ENCODE peak calls at places on chromosome 20, in six cellular contexts. K is mesenchymal stem cell, X is left ventricle myocardium inferior, U is AG04450, Q is fibroblast of mammary gland, M is colonic mucosa. E is an unnamed sample.

GRCh38 chr20:58975353-58975752 is 5.7 kb upstream of the NELFCD start:
- DNase-seq in M (no peak), Q (no peak), X (no peak), K (no peak), U (no peak), E (no peak)

GRCh38 chr20:47558699-47559098 is 57.0 kb downstream of the NCOA3 start:
- DNase-seq in X (no peak), M (no peak), Q (no peak), K (peak), U (no peak), E (no peak)

GRCh38 chr20:57540889-57541288 is 15.9 kb upstream of the CTCFL start:
- DNase-seq in U (no peak), Q (no peak), X (no peak), K (no peak), M (peak), E (no peak)

GRCh38 chr20:4008877-4009276 is 6.5 kb downstream of the RNF24 start:
- DNase-seq in Q (no peak), M (no peak), U (no peak), K (no peak), X (no peak), E (no peak)

GRCh38 chr20:58670097-58670496 is 19.0 kb downstream of the STX16 start:
- DNase-seq in K (no peak), U (no peak), X (no peak), Q (no peak), M (no peak), E (no peak)

GRCh38 chr20:46900068-46900467 is 5.4 kb downstream of the EYA2 start:
- DNase-seq in M (no peak), U (no peak), Q (no peak), K (no peak), X (no peak), E (no peak)

GRCh38 chr20:32697608-32698007 is 23.9 kb upstream of the C20orf203 start:
- DNase-seq in M (no peak), U (no peak), X (no peak), K (no peak), Q (no peak), E (no peak)

GRCh38 chr20:46458891-46459750 is 52.7 kb upstream of the ELMO2 start:
- DNase-seq in U (no peak), X (peak), Q (no peak), M (peak), K (no peak), E (peak)

GRCh38 chr20:41003143-41003932 is 25.3 kb upstream of the TOP1 start:
- DNase-seq in U (peak), Q (peak), K (peak), X (peak), M (peak), E (peak)

GRCh38 chr20:59164681-59165388 is 1.2 kb downstream of the ZNF831 start:
- DNase-seq in X (no peak), M (no peak), Q (no peak), K (no peak), U (no peak), E (no peak)

GRCh38 chr20:34011275-34011674 is 17.6 kb downstream of the RALY start:
- DNase-seq in X (no peak), K (no peak), Q (no peak), U (no peak), M (no peak), E (no peak)

GRCh38 chr20:62201173-62202082 is 18.6 kb downstream of the MTG2 start:
- DNase-seq in U (no peak), M (no peak), K (no peak), Q (no peak), X (no peak), E (no peak)

GRCh38 chr20:23010096-23010495 is 25.0 kb upstream of the SSTR4 start:
- DNase-seq in X (no peak), Q (no peak), M (no peak), U (no peak), K (no peak), E (no peak)

GRCh38 chr20:61965606-61966491 is 99.8 kb downstream of the TAF4 start:
- DNase-seq in U (no peak), Q (no peak), M (no peak), K (no peak), X (no peak), E (no peak)

GRCh38 chr20:2103454-2104153 is 2.0 kb downstream of the STK35 start:
- DNase-seq in U (no peak), M (peak), K (peak), X (no peak), Q (no peak), E (peak)

GRCh38 chr20:44151621-44152416 is 35.2 kb downstream of the JPH2 start:
- DNase-seq in M (no peak), K (no peak), Q (no peak), U (no peak), X (peak), E (peak)

GRCh38 chr20:34951652-34952051 is 4.0 kb downstream of the GSS start:
- DNase-seq in M (no peak), U (no peak), Q (no peak), X (peak), K (no peak), E (no peak)

GRCh38 chr20:6407163-6407562 is 284.3 kb upstream of the FERMT1 start:
- DNase-seq in X (no peak), Q (no peak), K (no peak), M (no peak), U (no peak), E (no peak)

GRCh38 chr20:35907017-35907685 is 47.2 kb downstream of the SCAND1 start:
- DNase-seq in Q (no peak), K (no peak), X (peak), U (no peak), M (no peak), E (no peak)

GRCh38 chr20:33602826-33603590 is 59.1 kb upstream of the C20orf144 start:
- DNase-seq in X (no peak), U (no peak), M (no peak), K (peak), Q (peak), E (no peak)

DNA sequence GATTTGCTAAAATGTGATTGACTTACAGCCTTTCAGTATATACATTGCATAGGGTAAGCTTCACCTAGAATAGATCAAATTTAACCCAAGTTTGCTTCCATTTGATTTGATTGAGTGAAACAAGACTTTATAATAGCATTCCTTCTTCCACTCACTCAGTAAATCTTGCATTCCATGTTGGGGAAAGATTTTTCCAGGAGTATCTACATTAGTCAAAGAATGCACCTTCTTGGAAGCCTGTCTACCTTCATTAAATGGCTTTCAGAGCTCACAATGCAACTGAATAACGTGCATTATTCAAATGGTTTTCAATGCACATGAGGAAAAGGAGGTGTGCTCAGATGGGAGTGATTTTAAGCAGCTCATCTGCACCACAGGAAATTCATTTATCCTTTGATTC is 38.3 kb upstream of the TSHZ2 start:
- DNase-seq in U (no peak), Q (no peak), X (no peak), K (no peak), M (no peak), E (no peak)
- H3K4me3 ChIP-seq in U (no peak), Q (no peak), X (no peak), K (no peak), M (no peak), E (no peak)

GRCh38 chr20:10219452-10219791 is 792 bp downstream of the SNAP25 start:
- DNase-seq in U (no peak), Q (peak), M (peak), K (peak), X (peak), E (peak)
- H3K4me3 ChIP-seq in U (peak), Q (peak), M (no peak), K (no peak), X (no peak), E (peak)

GRCh38 chr20:38727602-38728236 is 3.4 kb downstream of the SLC32A1 start:
- DNase-seq in Q (no peak), X (no peak), M (no peak), K (no peak), U (no peak), E (no peak)
- H3K4me3 ChIP-seq in Q (no peak), X (no peak), M (no peak), K (no peak), U (no peak), E (no peak)

GRCh38 chr20:24992420-24993205 is at the start of gene APMAP:
- DNase-seq in Q (peak), X (peak), U (peak), M (peak), K (peak), E (peak)

GRCh38 chr20:24991897-24992419 is 593 bp downstream of the APMAP start:
- DNase-seq in K (peak), X (no peak), U (no peak), M (peak), Q (no peak), E (peak)

GRCh38 chr20:24987873-24988835 is 4.4 kb downstream of the APMAP start:
- DNase-seq in X (no peak), K (no peak), Q (no peak), U (no peak), M (peak), E (no peak)

GRCh38 chr20:24989162-24989561 is 3.4 kb downstream of the APMAP start:
- DNase-seq in X (no peak), K (no peak), U (no peak), Q (no peak), M (peak), E (no peak)

DNA sequence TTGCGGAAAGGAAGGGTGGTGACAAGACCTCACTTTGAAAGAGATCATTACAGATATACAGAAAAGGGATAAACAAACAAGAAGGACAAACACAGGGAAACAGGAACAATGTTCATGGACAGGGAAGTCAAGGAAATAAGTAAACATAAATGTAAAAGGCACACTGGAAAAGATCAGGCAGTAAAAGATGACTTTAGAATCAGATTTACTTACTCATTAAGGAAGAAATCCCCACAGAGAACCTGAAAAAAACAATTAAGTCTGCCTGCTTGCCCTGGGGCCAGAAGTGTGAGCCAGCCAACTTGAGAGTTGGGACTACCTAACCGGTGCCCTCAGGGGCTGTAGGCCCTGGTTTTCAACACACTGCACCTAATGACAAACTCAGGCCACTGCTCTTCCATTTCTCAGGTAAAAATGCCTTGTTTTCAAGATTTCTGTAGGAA is 1.7 kb downstream of the APMAP start:
- DNase-seq in Q (no peak), U (no peak), X (no peak), M (peak), K (no peak), E (no peak)
- H3K4me3 ChIP-seq in Q (no peak), U (no peak), X (peak), M (no peak), K (no peak), E (no peak)

GRCh38 chr20:5316188-5317158 is at the start of gene PROKR2:
- DNase-seq in X (no peak), Q (no peak), U (no peak), M (no peak), K (peak), E (peak)
- H3K4me3 ChIP-seq in X (peak), Q (no peak), U (no peak), M (no peak), K (no peak), E (no peak)

DNA sequence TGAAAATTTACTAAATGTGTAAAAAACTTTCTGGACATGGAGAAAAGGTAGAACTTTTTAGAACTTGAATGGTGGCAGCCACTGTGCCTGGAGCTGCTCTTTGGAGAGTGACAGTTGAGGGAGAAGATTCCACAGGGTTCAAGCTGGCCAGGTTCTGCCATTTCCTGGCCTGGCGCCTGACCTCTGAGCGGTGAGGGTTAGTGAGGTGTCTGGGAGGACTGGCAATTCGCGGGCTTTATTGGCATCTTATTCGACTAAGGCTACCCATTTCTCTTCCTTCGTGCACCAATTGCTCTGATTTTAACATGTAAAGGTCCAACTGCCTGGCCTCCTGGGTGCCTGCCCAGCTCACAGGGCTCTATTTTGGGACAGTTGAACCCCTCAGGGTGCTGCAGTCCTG is 2.4 kb downstream of the SNAI1 start:
- DNase-seq in Q (no peak), X (no peak), M (no peak), U (no peak), K (no peak), E (no peak)
- H3K4me3 ChIP-seq in Q (no peak), X (peak), M (no peak), U (peak), K (no peak), E (peak)

GRCh38 chr20:53849471-53850059 is 220.8 kb downstream of the BCAS1 start:
- DNase-seq in Q (no peak), U (no peak), K (no peak), X (no peak), M (no peak), E (no peak)

GRCh38 chr20:53848304-53848703 is 222.1 kb downstream of the BCAS1 start:
- DNase-seq in U (no peak), Q (no peak), K (no peak), X (no peak), M (no peak), E (no peak)

GRCh38 chr20:53847118-53847842 is 223.1 kb downstream of the BCAS1 start:
- DNase-seq in K (no peak), X (no peak), U (no peak), M (no peak), Q (no peak), E (no peak)

GRCh38 chr20:53846640-53847039 is 223.8 kb downstream of the BCAS1 start:
- DNase-seq in Q (no peak), M (no peak), U (no peak), X (no peak), K (no peak), E (no peak)

GRCh38 chr20:53847843-53848185 is 222.6 kb downstream of the BCAS1 start:
- DNase-seq in U (no peak), Q (no peak), K (no peak), X (no peak), M (no peak), E (no peak)
- H3K4me3 ChIP-seq in U (no peak), Q (no peak), K (no peak), X (no peak), M (no peak), E (no peak)